ENCODE peak calls at places on chromosomes 11 and 22, in seven cellular contexts. U, T, F, N, X, Q and V are unnamed samples.

GRCh38 chr11:15750535-15751297 is 605.6 kb downstream of the SOX6 start:
- DNase-seq in T (no peak), Q (no peak), U (no peak), N (no peak), X (no peak), F (no peak), V (no peak)

GRCh38 chr11:27227744-27228143 is 135.3 kb downstream of the CCDC34 start:
- DNase-seq in N (no peak), Q (no peak), X (no peak), F (no peak), T (no peak), U (no peak), V (no peak)

GRCh38 chr11:26996056-26996455 is 2.1 kb downstream of the FIBIN start:
- DNase-seq in U (no peak), Q (no peak), T (no peak), X (no peak), N (peak; percentile 35), F (no peak), V (no peak)

GRCh38 chr11:64918056-64918455 is 1.0 kb upstream of the ATG2A start:
- DNase-seq in F (peak; percentile 44), T (no peak), N (peak; percentile 89), Q (no peak), U (no peak), X (peak; percentile 72), V (no peak)

GRCh38 chr11:114813216-114813615 is 134.9 kb downstream of the NXPE2 start:
- DNase-seq in T (no peak), U (no peak), Q (no peak), F (no peak), N (no peak), X (no peak), V (no peak)

GRCh38 chr11:29333993-29334780 is 682.6 kb downstream of the KCNA4 start:
- DNase-seq in X (peak; percentile 27), T (no peak), N (peak; percentile 77), Q (no peak), F (no peak), U (no peak), V (no peak)

GRCh38 chr11:95415837-95416288 is 184.9 kb upstream of the SESN3 start:
- DNase-seq in U (no peak), F (no peak), N (no peak), Q (no peak), T (no peak), X (no peak), V (no peak)

GRCh38 chr11:106765849-106766248 is 252.4 kb downstream of the GUCY1A2 start:
- DNase-seq in U (no peak), Q (no peak), N (no peak), X (no peak), F (peak; percentile 41), T (no peak), V (no peak)

GRCh38 chr22:46829140-46829891 is 66.9 kb downstream of the TBC1D22A start:
- DNase-seq in X (no peak), Q (no peak), N (peak; percentile 94), T (peak; percentile 27), F (peak; percentile 81), U (no peak), V (no peak)

GRCh38 chr11:108199446-108200321 is 22.8 kb downstream of the NPAT start:
- DNase-seq in X (no peak), F (peak; percentile 78), T (no peak), N (peak; percentile 66), U (no peak), Q (no peak), V (no peak)

GRCh38 chr22:39498368-39498767 is 3.7 kb upstream of the MIEF1 start:
- DNase-seq in X (no peak), Q (no peak), N (no peak), F (peak; percentile 65), T (peak; percentile 78), U (no peak), V (no peak)

GRCh38 chr22:47300698-47301405 is 538.4 kb downstream of the TBC1D22A start:
- DNase-seq in F (no peak), X (no peak), Q (peak; percentile 38), T (no peak), U (no peak), N (no peak), V (no peak)

GRCh38 chr11:12110714-12111481 is 508 bp downstream of the MICAL2 start:
- DNase-seq in N (peak; percentile 56), U (peak; percentile 40), X (no peak), T (peak; percentile 78), F (no peak), Q (no peak), V (peak; percentile 54)

GRCh38 chr11:74319139-74319538 is 7.7 kb upstream of the P4HA3 start:
- DNase-seq in X (no peak), T (no peak), Q (no peak), U (no peak), F (no peak), N (peak; percentile 97), V (no peak)

GRCh38 chr11:46649180-46649738 is 31.9 kb downstream of the ATG13 start:
- DNase-seq in Q (peak; percentile 88), X (no peak), N (peak; percentile 92), U (peak; percentile 65), T (no peak), F (no peak), V (no peak)

GRCh38 chr11:84558085-84558905 is 1068.8 kb downstream of the DLG2 start:
- DNase-seq in F (no peak), T (no peak), U (no peak), Q (no peak), X (peak; percentile 74), N (peak; percentile 76), V (no peak)

DNA sequence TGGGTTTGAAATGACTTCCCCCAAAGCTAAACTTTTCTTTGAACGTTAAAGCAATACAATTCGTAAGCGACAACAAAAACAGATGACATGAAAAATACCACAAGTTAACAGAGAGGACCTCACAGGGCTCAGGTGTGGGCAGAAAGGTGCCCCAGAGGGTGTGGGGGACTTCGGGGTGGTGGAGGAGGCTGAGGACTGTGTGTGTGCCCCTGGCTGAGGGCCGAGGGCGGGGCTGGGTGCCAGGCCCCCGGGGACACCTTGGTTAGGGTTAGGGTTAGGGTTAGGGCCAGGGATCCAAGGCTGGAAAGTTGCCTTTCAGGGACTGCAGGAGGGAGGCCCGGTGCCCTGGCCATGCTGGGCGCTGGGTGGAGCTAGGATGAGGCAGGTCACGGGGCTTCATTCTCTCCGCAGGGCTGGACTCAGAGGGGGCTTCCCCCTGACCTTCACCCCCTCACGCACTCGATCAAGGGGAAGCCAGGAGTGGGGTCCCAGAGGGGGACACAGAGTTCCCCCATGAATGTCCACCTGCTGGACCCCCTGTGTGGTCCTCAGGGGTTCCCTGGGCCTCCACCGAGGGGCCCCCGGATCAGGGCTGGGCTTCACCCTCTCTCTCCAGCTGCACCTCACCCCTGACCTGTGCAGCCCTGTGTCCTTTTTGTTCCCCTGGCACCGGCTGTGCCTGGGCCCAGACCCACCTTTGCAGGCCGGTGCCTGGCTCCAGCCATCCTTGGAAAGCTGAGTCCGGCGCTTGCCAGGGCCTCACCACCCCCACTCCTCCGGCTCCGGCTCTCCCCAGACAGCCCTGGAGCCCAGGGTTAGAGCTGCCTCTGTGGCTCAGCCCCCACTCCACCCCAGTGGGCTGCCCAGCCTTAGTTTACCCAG is 7.0 kb downstream of the TNNI2 start:
- DNase-seq in Q (no peak), N (no peak), T (peak; percentile 54), F (no peak), U (no peak), X (no peak), V (peak; percentile 30)
- H3K4me1 ChIP-seq in Q (no peaks in the 10 kb centered on the region), N (no peaks in the 10 kb centered on the region), T (no peaks in the 10 kb centered on the region), F (no peaks in the 10 kb centered on the region), U (no peaks in the 10 kb centered on the region), X (peaks cover 33% of the 10 kb centered on the region), V (peaks cover 69% of the 10 kb centered on the region)

GRCh38 chr22:49853981-49854791 is 542 bp downstream of the ZBED4 start:
- DNase-seq in U (peak; percentile 36), X (peak; percentile 47), N (peak; percentile 61), T (peak; percentile 66), Q (no peak), F (no peak), V (no peak)

GRCh38 chr22:49850021-49850911 is 3.4 kb upstream of the ZBED4 start:
- DNase-seq in Q (no peak), U (no peak), T (peak; percentile 49), F (no peak), X (no peak), N (no peak), V (no peak)

GRCh38 chr22:49855491-49855911 is 1.9 kb downstream of the ZBED4 start:
- DNase-seq in F (peak; percentile 65), T (peak; percentile 27), X (no peak), Q (no peak), U (no peak), N (peak; percentile 36), V (no peak)

GRCh38 chr22:49850959-49851815 is 2.5 kb upstream of the ZBED4 start:
- DNase-seq in U (no peak), Q (no peak), N (no peak), F (no peak), T (peak; percentile 25), X (no peak), V (no peak)

GRCh38 chr22:49852898-49853894 is at the start of gene ZBED4:
- DNase-seq in F (peak; percentile 91), N (peak; percentile 99), U (peak; percentile 98), T (peak; percentile 100), Q (peak; percentile 94), X (peak; percentile 99), V (peak; percentile 95)
- H3K27ac ChIP-seq in F (peak within 1 kb of the TSS; percentile 76), N (peak within 1 kb of the TSS; percentile 79), U (peak within 1 kb of the TSS; percentile 84), T (peak within 1 kb of the TSS; percentile 53), Q (peak within 1 kb of the TSS; percentile 91), X (peak within 1 kb of the TSS; percentile 84), V (peak within 1 kb of the TSS; percentile 75)

DNA sequence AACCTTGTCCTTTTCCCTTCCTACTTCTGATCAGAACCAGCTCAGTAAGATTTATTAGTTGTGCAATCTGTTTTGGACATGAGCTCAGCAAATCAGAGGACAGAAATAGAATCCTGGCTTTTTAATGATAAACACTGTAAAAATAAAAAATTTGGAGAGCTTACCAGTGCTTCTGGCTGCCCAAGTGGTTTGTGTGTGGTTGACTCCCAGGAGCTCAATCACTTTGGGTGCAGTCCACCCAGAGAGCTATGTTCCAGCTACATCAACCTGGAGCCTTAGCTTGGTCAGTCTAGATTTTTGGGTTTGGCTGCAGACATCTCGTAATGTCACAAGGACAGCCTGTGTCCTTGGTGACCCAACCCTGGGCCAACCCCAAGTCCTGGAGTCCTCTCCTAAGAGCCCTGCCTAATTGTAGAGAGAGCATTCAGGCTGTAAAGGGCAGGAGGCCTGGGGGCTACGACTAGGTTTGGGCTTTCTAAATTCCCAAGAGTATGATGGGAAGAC is 28.5 kb downstream of the CD44 start:
- DNase-seq in X (no peak), U (peak; percentile 40), N (peak; percentile 65), Q (peak; percentile 66), F (no peak), T (peak; percentile 61), V (no peak)
- H3K4me1 ChIP-seq in X (peaks cover 43% of the 10 kb centered on the region), U (peaks cover 11% of the 10 kb centered on the region), N (peaks cover 97% of the 10 kb centered on the region), Q (no peaks in the 10 kb centered on the region), F (peaks cover 100% of the 10 kb centered on the region), T (peaks cover 14% of the 10 kb centered on the region), V (peaks cover 98% of the 10 kb centered on the region)

DNA sequence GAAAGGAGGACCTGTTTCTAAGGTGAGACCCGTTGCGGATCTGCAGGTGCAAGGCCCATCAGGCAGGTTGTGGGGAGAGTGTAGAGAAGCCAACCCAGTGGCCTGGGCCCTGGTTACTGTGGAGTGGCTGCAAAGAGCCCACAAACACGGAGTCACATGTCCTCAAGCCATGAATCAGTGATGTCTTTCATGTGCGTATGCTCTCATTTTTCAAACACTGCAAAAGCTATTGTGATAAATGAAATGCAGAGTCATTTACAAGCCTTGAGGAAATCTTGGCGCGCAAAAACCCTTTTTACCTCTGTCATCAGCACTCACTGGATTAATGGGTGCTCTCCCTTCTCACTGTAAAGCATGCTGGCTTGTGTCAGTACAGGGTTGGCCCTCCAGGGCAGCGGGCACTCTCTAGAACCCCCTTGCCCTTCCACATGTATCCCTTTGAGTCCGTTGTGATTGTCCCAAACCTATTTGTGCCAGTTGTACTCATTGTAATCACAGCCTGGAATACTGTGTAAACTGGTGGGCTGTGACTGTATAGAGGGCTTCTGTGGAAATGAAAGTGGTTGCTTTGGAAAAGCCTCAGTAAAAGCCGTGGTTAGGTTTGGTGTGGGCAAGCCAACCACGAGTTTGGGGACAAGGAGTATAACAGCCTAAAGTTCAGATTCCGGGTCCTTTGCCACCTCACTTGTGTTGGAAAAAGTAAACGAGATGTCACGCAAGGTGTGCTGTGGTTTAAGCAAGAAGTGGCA is 10.4 kb downstream of the GNAZ start:
- DNase-seq in T (no peak), U (no peak), Q (no peak), N (no peak), X (no peak), F (no peak), V (no peak)
- H3K27ac ChIP-seq in T (no peak overlapping the region), U (no peak overlapping the region), Q (no peak overlapping the region), N (no peak overlapping the region), X (no peak overlapping the region), F (no peak overlapping the region), V (no peak overlapping the region)